ENCODE peak calls at places on chromosomes 6 and 20, in four cellular contexts. Z is ovary, I is testis, Y is psoas muscle. U is an unnamed sample. For H3K4me1, the result is how much of the 10 kb centered on the place peaks cover.

GRCh38 chr6:166697113-166697512 is 70.1 kb upstream of the RPS6KA2 start:
- DNase-seq in Z (no peak), I (no peak), Y (no peak), U (no peak)

GRCh38 chr6:7148100-7148822 is 40.5 kb downstream of the RREB1 start:
- DNase-seq in Z (no peak), I (no peak), Y (no peak), U (no peak)

GRCh38 chr6:158417760-158418098 is 105.5 kb downstream of the TULP4 start:
- DNase-seq in Z (no peak), I (no peak), Y (no peak), U (no peak)

GRCh38 chr20:62736026-62736406 is 27.4 kb downstream of the NTSR1 start:
- DNase-seq in Z (peak), I (no peak), Y (no peak), U (no peak)

GRCh38 chr20:32997431-32997830 is 6.8 kb downstream of the SUN5 start:
- DNase-seq in Z (no peak), I (no peak), Y (no peak), U (no peak)

GRCh38 chr6:150894935-150895686 is 29.6 kb downstream of the MTHFD1L start:
- DNase-seq in Z (no peak), I (no peak), Y (no peak), U (peak)

GRCh38 chr20:32201296-32201976 is 6.1 kb downstream of the PLAGL2 start:
- DNase-seq in Z (no peak), I (no peak), Y (no peak), U (no peak)

GRCh38 chr6:25278557-25278913 is 639 bp upstream of the CARMIL1 start:
- DNase-seq in Z (no peak), I (no peak), Y (no peak), U (no peak)

GRCh38 chr6:148495029-148495428 is 152.4 kb downstream of the SASH1 start:
- DNase-seq in Z (no peak), I (no peak), Y (no peak), U (no peak)

GRCh38 chr6:35181313-35181932 is 32.3 kb upstream of the SCUBE3 start:
- DNase-seq in Z (no peak), I (peak), Y (no peak), U (no peak)
- H3K27ac ChIP-seq in Z (no peak), I (peak), Y (no peak), U (peak)

GRCh38 chr6:2961971-2962370 is 9.4 kb downstream of the SERPINB6 start:
- DNase-seq in Z (no peak), I (no peak), Y (no peak), U (no peak)
- H3K4me1 ChIP-seq in Z (under half), I (under half), Y (under half), U (under half)

DNA sequence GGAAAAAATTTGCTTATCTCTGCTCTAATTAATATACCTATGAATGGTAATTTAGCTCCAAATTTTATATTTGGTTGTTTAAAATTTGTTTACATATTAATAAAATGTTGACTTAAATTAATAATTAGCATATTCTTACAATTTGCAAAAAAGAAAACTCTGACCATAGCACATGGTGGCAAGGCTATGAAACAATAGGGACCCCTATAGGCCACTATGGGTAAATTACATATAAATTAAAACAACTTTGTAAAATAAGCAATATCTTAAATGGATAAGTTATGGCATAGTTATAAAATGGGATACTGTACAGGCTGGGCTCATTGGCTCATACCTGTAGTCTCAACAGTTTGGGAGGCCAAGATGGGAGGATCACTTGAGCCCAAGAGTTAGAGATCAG is 76.0 kb downstream of the MKKS start:
- DNase-seq in Z (no peak), I (no peak), Y (no peak), U (no peak)
- TF ChIP-seq CTCF in Z (peak), I (peak), Y (peak), U (peak)

GRCh38 chr20:48634641-48635040 is 193.2 kb downstream of the PREX1 start:
- DNase-seq in Z (no peak), I (no peak), Y (no peak), U (no peak)
- H3K27ac ChIP-seq in Z (no peak), I (no peak), Y (no peak), U (no peak)

GRCh38 chr6:156994215-156995076 is 217.3 kb downstream of the ARID1B start:
- DNase-seq in Z (no peak), I (no peak), Y (peak), U (no peak)
- H3K4me1 ChIP-seq in Z (under half), I (under half), Y (half or more), U (under half)

GRCh38 chr6:15256538-15257222 is 10.8 kb downstream of the JARID2 start:
- DNase-seq in Z (no peak), I (no peak), Y (no peak), U (no peak)
- TF ChIP-seq CTCF in Z (no peak), I (no peak), Y (no peak), U (no peak)

DNA sequence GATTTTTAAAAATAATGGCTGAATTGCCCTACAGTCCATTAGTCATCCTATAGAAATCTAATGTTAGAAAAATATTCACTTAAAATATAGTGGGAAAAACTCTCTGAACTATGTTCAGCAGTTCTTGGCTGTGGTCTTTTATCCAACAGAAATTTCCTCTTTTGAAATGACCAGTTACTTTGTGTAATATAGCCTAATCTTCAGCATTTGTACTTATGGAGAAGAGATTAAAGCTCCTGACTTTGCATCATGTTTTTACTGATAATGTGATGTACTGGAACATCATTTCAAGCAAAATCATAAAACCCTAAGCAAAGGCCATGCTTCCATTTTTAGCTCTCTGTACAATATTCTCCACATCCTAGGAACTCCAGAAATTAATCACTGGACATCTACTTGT is 430.8 kb upstream of the RUNX2 start:
- DNase-seq in Z (no peak), I (no peak), Y (no peak), U (no peak)
- H3K27ac ChIP-seq in Z (no peak), I (no peak), Y (no peak), U (no peak)

GRCh38 chr6:43658161-43658560 is 13.3 kb downstream of the RSPH9 start:
- DNase-seq in Z (no peak), I (no peak), Y (no peak), U (no peak)
- H3K4me1 ChIP-seq in Z (under half), I (under half), Y (under half), U (under half)

GRCh38 chr6:169099411-169100202 is 154.0 kb downstream of the THBS2 start:
- DNase-seq in Z (no peak), I (no peak), Y (no peak), U (no peak)
- TF ChIP-seq CTCF in Z (no peak), I (no peak), Y (no peak), U (no peak)

DNA sequence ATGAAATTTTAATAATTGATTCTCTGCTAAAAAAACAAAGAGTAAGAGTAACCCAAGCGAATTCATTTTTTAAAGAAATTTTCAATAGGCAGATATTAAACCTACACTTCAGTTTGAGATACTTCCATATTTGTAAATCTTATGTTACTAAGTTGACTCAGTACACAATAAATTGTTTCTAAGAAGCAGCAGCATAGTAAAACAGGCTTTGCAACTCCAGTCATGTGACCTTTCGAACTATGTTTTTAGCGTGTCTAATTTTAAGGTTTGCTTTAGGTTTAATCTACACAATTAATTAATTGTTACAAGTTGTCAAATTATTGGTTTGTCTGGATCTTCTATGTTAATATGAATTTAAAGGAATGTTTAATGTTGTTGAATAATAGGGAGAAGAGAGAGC is 708.9 kb upstream of the CITED2 start:
- DNase-seq in Z (no peak), I (no peak), Y (no peak), U (no peak)
- H3K27ac ChIP-seq in Z (no peak), I (no peak), Y (no peak), U (peak)

U was measured in right atrium auricular region.